ENCODE peak calls at places on chromosomes 5 and 9, in six cellular contexts. Z is cardiac muscle cell; I is CD8-positive, alpha-beta memory T cell; C is testis; K is D721Med; A is posterior cingulate gyrus. X is an unnamed sample.

GRCh38 chr9:3736186-3736585 is 210.4 kb upstream of the RFX3 start:
- DNase-seq in Z (no peak), I (no peak), C (no peak), K (no peak), A (no peak), X (no peak)

GRCh38 chr9:81574399-81574798 is 114.9 kb downstream of the TLE1 start:
- DNase-seq in Z (no peak), I (no peak), C (no peak), K (no peak), A (no peak), X (no peak)

GRCh38 chr5:12109075-12109688 is 204.9 kb upstream of the CTNND2 start:
- DNase-seq in Z (no peak), I (no peak), C (no peak), K (no peak), A (no peak), X (no peak)

GRCh38 chr9:1117439-1117838 is 67.3 kb downstream of the DMRT2 start:
- DNase-seq in Z (no peak), I (no peak), C (no peak), K (no peak), A (no peak), X (no peak)

GRCh38 chr5:79990205-79990597 is 861 bp downstream of the MTX3 start:
- DNase-seq in Z (no peak), I (no peak), C (no peak), K (no peak), A (no peak), X (no peak)

GRCh38 chr5:98468188-98468869 is 305.1 kb upstream of the RGMB start:
- DNase-seq in Z (no peak), I (no peak), C (no peak), K (no peak), A (no peak), X (no peak)

GRCh38 chr9:112041536-112042243 is 133.4 kb downstream of the SUSD1 start:
- DNase-seq in Z (no peak), I (no peak), C (no peak), K (no peak), A (no peak), X (no peak)

GRCh38 chr9:96020822-96021615 is 145.5 kb downstream of the ERCC6L2 start:
- DNase-seq in Z (peak; percentile 45), I (peak; percentile 74), C (peak; percentile 49), K (no peak), A (peak; percentile 39), X (peak; percentile 48)

GRCh38 chr9:85425153-85425611 is 316.6 kb downstream of the AGTPBP1 start:
- DNase-seq in Z (peak; percentile 80), I (no peak), C (peak; percentile 89), K (peak; percentile 45), A (peak; percentile 45), X (peak; percentile 67)

GRCh38 chr9:88818495-88819201 is 172.6 kb upstream of the S1PR3 start:
- DNase-seq in Z (peak; percentile 40), I (no peak), C (no peak), K (no peak), A (no peak), X (no peak)

GRCh38 chr9:137711678-137712105 is 92.9 kb downstream of the EHMT1 start:
- DNase-seq in Z (no peak), I (no peak), C (no peak), K (no peak), A (no peak), X (no peak)